ENCODE peak calls at places on chromosomes 11 and 22, in eight cellular contexts. K is cardiac muscle cell, Y is AG04450, V is fibroblast of mammary gland, X is adrenal gland, S is MCF 10A, F is myocyte, Q is pons. Z is an unnamed sample.

GRCh38 chr11:61172888-61173287 is 11.7 kb upstream of the VPS37C start:
- DNase-seq in V (no peak), Y (no peak), Q (no peak), F (no peak), S (no peak), X (no peak), K (no peak), Z (no peak)

GRCh38 chr11:45646275-45646970 is 19.0 kb downstream of the CHST1 start:
- DNase-seq in S (peak; percentile 50), F (no peak), Q (no peak), X (no peak), V (peak; percentile 36), K (peak; percentile 45), Y (no peak), Z (no peak)

GRCh38 chr22:29625090-29625825 is 21.8 kb downstream of the NF2 start:
- DNase-seq in F (peak; percentile 75), X (peak; percentile 51), V (peak; percentile 83), S (peak; percentile 76), Q (peak; percentile 81), Y (no peak), K (peak; percentile 78), Z (peak; percentile 81)

GRCh38 chr11:72598901-72599300 is 75.3 kb downstream of the PDE2A start:
- DNase-seq in X (peak; percentile 64), V (peak; percentile 41), K (peak; percentile 63), S (peak; percentile 27), Y (no peak), F (peak; percentile 78), Q (peak; percentile 49), Z (no peak)

GRCh38 chr22:38413085-38414008 is 41.7 kb downstream of the KCNJ4 start:
- DNase-seq in X (no peak), V (no peak), F (peak; percentile 71), S (no peak), K (peak; percentile 16), Y (no peak), Q (no peak), Z (no peak)

GRCh38 chr11:35326266-35326879 is 93.0 kb downstream of the SLC1A2 start:
- DNase-seq in Y (no peak), K (no peak), V (no peak), F (no peak), Q (no peak), X (no peak), S (no peak), Z (peak; percentile 57)

GRCh38 chr11:1220941-1221721 is 1.7 kb upstream of the MUC5B start:
- DNase-seq in K (no peak), V (no peak), F (no peak), Q (no peak), X (no peak), Y (no peak), S (no peak), Z (no peak)

GRCh38 chr11:70716986-70717775 is 318.9 kb downstream of the CTTN start:
- DNase-seq in Q (no peak), Y (no peak), S (no peak), K (no peak), V (no peak), F (peak; percentile 20), X (no peak), Z (no peak)

GRCh38 chr11:49208006-49208721 is at the start of gene FOLH1:
- DNase-seq in Q (peak; percentile 73), F (no peak), X (peak; percentile 14), Y (no peak), V (peak; percentile 15), K (peak; percentile 59), S (no peak), Z (peak; percentile 18)

GRCh38 chr11:67261942-67262681 is 4.2 kb upstream of the GRK2 start:
- DNase-seq in F (no peak), K (no peak), X (peak; percentile 25), Q (no peak), V (no peak), Y (no peak), S (no peak), Z (no peak)

GRCh38 chr11:69647349-69647748 is 6.4 kb downstream of the CCND1 start:
- DNase-seq in X (no peak), Y (no peak), K (no peak), V (no peak), F (no peak), Q (no peak), S (no peak), Z (no peak)

GRCh38 chr11:58286249-58286648 is 18.2 kb upstream of the OR10W1 start:
- DNase-seq in X (no peak), V (peak; percentile 47), Q (peak; percentile 24), K (peak; percentile 30), Y (peak; percentile 16), S (peak; percentile 56), F (peak; percentile 44), Z (peak; percentile 55)

GRCh38 chr22:36136988-36137387 is 23.6 kb downstream of the APOL3 start:
- DNase-seq in K (peak; percentile 36), S (no peak), Q (no peak), X (no peak), F (peak; percentile 28), V (peak; percentile 80), Y (no peak), Z (no peak)

GRCh38 chr11:134374171-134374570 is 37.9 kb downstream of the B3GAT1 start:
- DNase-seq in F (no peak), X (no peak), K (no peak), V (no peak), Q (no peak), Y (no peak), S (no peak), Z (no peak)

GRCh38 chr11:44943118-44943517 is 7.6 kb downstream of the TP53I11 start:
- DNase-seq in Q (peak; percentile 36), S (no peak), V (no peak), K (no peak), Y (no peak), X (no peak), F (no peak), Z (peak; percentile 52)

GRCh38 chr11:100753144-100753543 is 66.1 kb downstream of the ARHGAP42 start:
- DNase-seq in Q (no peak), S (peak; percentile 55), K (no peak), F (no peak), Y (no peak), V (no peak), X (no peak), Z (peak; percentile 31)

GRCh38 chr11:69232821-69233760 is 60.9 kb upstream of the MYEOV start:
- DNase-seq in Q (no peak), X (no peak), K (no peak), V (no peak), Y (no peak), S (no peak), F (no peak), Z (no peak)

GRCh38 chr22:37515902-37516301 is 3.3 kb downstream of the CARD10 start:
- DNase-seq in X (no peak), S (no peak), K (no peak), Q (no peak), F (no peak), V (no peak), Y (no peak), Z (no peak)

GRCh38 chr22:43263645-43264514 is 76.9 kb upstream of the TTLL12 start:
- DNase-seq in V (peak; percentile 55), Q (peak; percentile 7), K (peak; percentile 90), S (peak; percentile 72), F (peak; percentile 74), X (peak; percentile 52), Y (peak; percentile 15), Z (peak; percentile 58)

GRCh38 chr22:38083931-38084631 is at the start of gene SLC16A8:
- DNase-seq in Y (no peak), K (no peak), Q (no peak), F (no peak), X (no peak), S (no peak), V (no peak), Z (no peak)

GRCh38 chr22:32644252-32645100 is 157.0 kb upstream of the TIMP3 start:
- DNase-seq in X (peak; percentile 33), F (peak; percentile 40), K (peak; percentile 88), V (no peak), S (peak; percentile 75), Y (no peak), Q (no peak), Z (peak; percentile 52)

GRCh38 chr22:36682835-36683234 is 20.7 kb downstream of the CACNG2 start:
- DNase-seq in F (no peak), Y (no peak), K (no peak), X (no peak), Q (no peak), S (no peak), V (no peak), Z (no peak)

GRCh38 chr11:13210424-13210823 is 67.2 kb upstream of the BMAL1 start:
- DNase-seq in X (peak; percentile 72), V (peak; percentile 84), F (peak; percentile 76), K (peak; percentile 85), Q (peak; percentile 53), S (peak; percentile 81), Y (peak; percentile 63), Z (peak; percentile 84)

GRCh38 chr11:115527534-115528125 is 23.4 kb upstream of the CADM1 start:
- DNase-seq in Y (no peak), V (no peak), Q (no peak), K (no peak), S (no peak), F (no peak), X (no peak), Z (peak; percentile 28)

GRCh38 chr11:35099278-35100018 is 39.5 kb upstream of the CD44 start:
- DNase-seq in F (peak; percentile 68), Q (no peak), K (peak; percentile 76), X (no peak), S (peak; percentile 56), Y (no peak), V (peak; percentile 80), Z (peak; percentile 56)

GRCh38 chr11:102226702-102227101 is 90.6 kb upstream of the BIRC3 start:
- DNase-seq in F (peak; percentile 40), X (peak; percentile 24), Q (no peak), S (peak; percentile 81), K (peak; percentile 86), V (peak; percentile 67), Y (peak; percentile 24), Z (peak; percentile 43)

GRCh38 chr11:2425506-2425905 is 18.8 kb downstream of the TRPM5 start:
- DNase-seq in F (no peak), S (no peak), V (no peak), Y (no peak), K (no peak), Q (no peak), X (no peak), Z (no peak)

GRCh38 chr11:62472063-62472884 is 53.4 kb downstream of the SCGB1A1 start:
- DNase-seq in K (peak; percentile 55), S (peak; percentile 74), F (peak; percentile 65), X (no peak), Q (no peak), V (peak; percentile 68), Y (no peak), Z (peak; percentile 63)

GRCh38 chr11:17574799-17575144 is 27.7 kb downstream of the OTOG start:
- DNase-seq in F (no peak), Q (no peak), V (no peak), K (no peak), S (no peak), X (no peak), Y (no peak), Z (no peak)

GRCh38 chr11:14972581-14973490 is 685 bp upstream of the CALCA start:
- DNase-seq in F (no peak), Y (no peak), X (no peak), K (no peak), Q (no peak), V (no peak), S (no peak), Z (no peak)

GRCh38 chr22:16967453-16968217 is 40.4 kb downstream of the GAB4 start:
- DNase-seq in Q (no peak), X (no peak), K (no peak), F (no peak), V (no peak), S (no peak), Y (no peak), Z (no peak)

GRCh38 chr11:57896641-57897145 is 127.0 kb upstream of the OR9Q1 start:
- DNase-seq in K (no peak), S (no peak), F (no peak), Q (no peak), Y (no peak), X (no peak), V (no peak), Z (peak; percentile 31)

GRCh38 chr11:63639195-63639832 is 25.1 kb upstream of the PLAAT3 start:
- DNase-seq in X (no peak), Q (peak; percentile 30), F (peak; percentile 29), Y (no peak), V (peak; percentile 56), S (no peak), K (peak; percentile 50), Z (peak; percentile 31)

GRCh38 chr11:117597083-117597482 is 199.9 kb downstream of the DSCAML1 start:
- DNase-seq in X (peak; percentile 24), V (peak; percentile 38), Y (no peak), S (peak; percentile 54), Q (no peak), K (peak; percentile 51), F (peak; percentile 44), Z (peak; percentile 39)